ENCODE peak calls at places on chromosomes 5 and 9, in six cellular contexts. L is mammary epithelial cell, T is right lobe of liver, H is neuronal stem cell, Q is cardiac muscle cell, F is Peyer's patch. A is an unnamed sample. For H3K4me1, the result is how much of the 10 kb centered on the place peaks cover.

GRCh38 chr5:57408714-57409113 is 73.9 kb downstream of the ACTBL2 start:
- DNase-seq in T (no peak), L (no peak), F (no peak), Q (no peak), H (no peak), A (no peak)

GRCh38 chr5:38670878-38671277 is 114.4 kb upstream of the LIFR start:
- DNase-seq in Q (no peak), H (no peak), F (no peak), T (no peak), L (peak), A (no peak)

GRCh38 chr5:135437796-135438560 is 9.2 kb downstream of the DCANP1 start:
- DNase-seq in H (no peak), Q (no peak), T (no peak), F (peak), L (peak), A (peak)

GRCh38 chr5:96228449-96228848 is 204.6 kb downstream of the PCSK1 start:
- DNase-seq in T (no peak), L (peak), H (no peak), Q (no peak), F (no peak), A (no peak)

GRCh38 chr5:152542741-152543140 is 137.7 kb upstream of the NMUR2 start:
- DNase-seq in H (peak), Q (peak), F (no peak), T (no peak), L (peak), A (no peak)

GRCh38 chr5:77768978-77769377 is 7.2 kb downstream of the TBCA start:
- DNase-seq in Q (no peak), F (no peak), L (no peak), T (no peak), H (no peak), A (no peak)

GRCh38 chr5:144103611-144104010 is 66.8 kb downstream of the YIPF5 start:
- DNase-seq in L (no peak), T (no peak), H (no peak), F (no peak), Q (no peak), A (no peak)

GRCh38 chr9:72453797-72454196 is 67.6 kb upstream of the TMC1 start:
- DNase-seq in T (no peak), H (no peak), F (no peak), L (no peak), Q (no peak), A (no peak)

GRCh38 chr9:26665676-26666075 is 226.9 kb downstream of the CAAP1 start:
- DNase-seq in H (no peak), T (no peak), F (no peak), Q (no peak), L (no peak), A (no peak)

GRCh38 chr9:98430535-98430934 is 175.1 kb upstream of the TBC1D2 start:
- DNase-seq in L (no peak), Q (peak), H (no peak), F (no peak), T (no peak), A (no peak)

GRCh38 chr9:88651682-88652633 is 117.0 kb downstream of the NXNL2 start:
- DNase-seq in H (no peak), L (peak), Q (no peak), F (peak), T (peak), A (no peak)

GRCh38 chr9:136381966-136382513 is 8.6 kb upstream of the CARD9 start:
- DNase-seq in L (no peak), F (no peak), Q (no peak), H (no peak), T (no peak), A (no peak)

GRCh38 chr9:134422301-134422700 is 96.0 kb downstream of the RXRA start:
- DNase-seq in H (no peak), Q (no peak), T (peak), L (no peak), F (peak), A (peak)

GRCh38 chr5:63255609-63256008 is 677.0 kb downstream of the LRRC70 start:
- DNase-seq in T (no peak), Q (no peak), H (peak), F (no peak), L (no peak), A (no peak)

GRCh38 chr9:33946779-33947535 is 101.7 kb downstream of the UBAP2 start:
- DNase-seq in Q (no peak), H (no peak), F (no peak), L (peak), T (no peak), A (no peak)

GRCh38 chr9:17906841-17907779 is 328.2 kb downstream of the SH3GL2 start:
- DNase-seq in L (no peak), Q (peak), H (peak), T (peak), F (peak), A (no peak)

GRCh38 chr9:123457586-123457985 is 101.6 kb downstream of the CRB2 start:
- DNase-seq in F (no peak), H (no peak), Q (peak), L (no peak), T (no peak), A (peak)

GRCh38 chr9:134626576-134627416 is 14.8 kb upstream of the COL5A1 start:
- DNase-seq in H (no peak), T (peak), L (no peak), Q (no peak), F (peak), A (peak)

GRCh38 chr5:154267516-154267915 is 77.0 kb downstream of the GALNT10 start:
- DNase-seq in L (peak), H (no peak), Q (no peak), T (no peak), F (no peak), A (no peak)

GRCh38 chr5:140142802-140143201 is 17.1 kb downstream of the IGIP start:
- DNase-seq in F (peak), L (no peak), H (no peak), Q (no peak), T (no peak), A (no peak)

GRCh38 chr5:64299805-64300204 is 134.2 kb downstream of the RNF180 start:
- DNase-seq in H (no peak), F (no peak), T (no peak), L (peak), Q (no peak), A (no peak)

GRCh38 chr5:82984786-82985762 is 92.1 kb downstream of the TMEM167A start:
- DNase-seq in T (no peak), L (no peak), F (no peak), Q (peak), H (no peak), A (no peak)
- H3K27ac ChIP-seq in T (no peak), L (no peak), F (no peak), Q (peak), H (no peak), A (no peak)

GRCh38 chr9:101893661-101894646 is 155.5 kb upstream of the GRIN3A start:
- DNase-seq in T (no peak), L (no peak), F (no peak), H (no peak), Q (no peak), A (no peak)
- H3K4me1 ChIP-seq in T (under half), L (under half), F (under half), H (under half), Q (under half), A (under half)

GRCh38 chr5:40823459-40823858 is 11.6 kb downstream of the RPL37 start:
- DNase-seq in T (no peak), F (no peak), Q (no peak), H (no peak), L (peak), A (no peak)
- H3K27ac ChIP-seq in T (no peak), F (no peak), Q (peak), H (no peak), L (no peak), A (no peak)

DNA sequence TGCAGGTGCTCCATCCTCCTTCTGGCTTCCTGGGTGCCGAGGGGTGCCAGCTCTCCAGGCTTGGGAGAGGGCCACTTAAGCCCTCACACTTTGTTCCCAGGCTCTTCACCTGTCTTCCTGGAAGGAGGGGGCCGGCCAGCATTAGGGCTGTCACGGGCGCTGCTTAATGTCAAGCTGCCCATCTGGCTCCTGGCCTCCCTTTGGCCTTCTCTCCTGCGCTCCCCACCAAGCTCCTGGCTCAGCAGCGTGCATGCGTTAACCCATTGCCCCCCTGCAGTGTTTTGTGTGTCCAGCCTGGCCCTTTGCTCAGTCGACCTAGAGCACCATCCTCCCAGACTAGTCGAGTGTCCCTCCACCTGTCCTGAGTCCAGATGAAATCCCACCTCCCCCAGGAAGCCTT is 21.3 kb downstream of the NTNG2 start:
- DNase-seq in Q (peak), L (no peak), F (peak), T (no peak), H (no peak), A (no peak)
- H3K4me1 ChIP-seq in Q (under half), L (under half), F (under half), T (under half), H (under half), A (under half)

GRCh38 chr9:137426018-137426681 is 3.0 kb downstream of the NOXA1 start:
- DNase-seq in Q (no peak), F (peak), H (no peak), L (no peak), T (peak), A (peak)

GRCh38 chr9:137428841-137429545 is 5.8 kb downstream of the NOXA1 start:
- DNase-seq in L (no peak), T (peak), F (peak), Q (no peak), H (no peak), A (peak)

GRCh38 chr9:137429546-137429890 is 6.3 kb downstream of the NOXA1 start:
- DNase-seq in L (no peak), T (peak), Q (no peak), H (no peak), F (no peak), A (no peak)

GRCh38 chr9:137428311-137428630 is 5.1 kb downstream of the NOXA1 start:
- DNase-seq in Q (no peak), F (no peak), H (no peak), L (no peak), T (peak), A (peak)

GRCh38 chr9:137427454-137428310 is 4.5 kb downstream of the NOXA1 start:
- DNase-seq in L (no peak), T (peak), Q (no peak), H (no peak), F (no peak), A (peak)
- H3K27ac ChIP-seq in L (no peak), T (no peak), Q (no peak), H (no peak), F (no peak), A (no peak)

GRCh38 chr5:17434982-17435381 is 63.0 kb upstream of the TAF11L2 start:
- DNase-seq in Q (no peak), L (no peak), H (no peak), F (no peak), T (no peak), A (no peak)
- H3K4me1 ChIP-seq in Q (under half), L (under half), H (under half), F (under half), T (under half), A (under half)

GRCh38 chr9:128810873-128811272 is 7.4 kb upstream of the ENDOG start:
- DNase-seq in L (no peak), H (no peak), T (no peak), F (no peak), Q (no peak), A (no peak)
- H3K27ac ChIP-seq in L (no peak), H (no peak), T (no peak), F (no peak), Q (peak), A (no peak)

A was measured in upper lobe of right lung.